ENCODE peak calls at places on chromosomes 7 and 10, in seven cellular contexts. V is fibroblast of mammary gland; S is RWPE2; L is choroid plexus epithelial cell; T is CD8-positive, alpha-beta T cell; E is cardiac fibroblast; U is IMR-90. X is an unnamed sample.

GRCh38 chr7:4136501-4137110 is 545.5 kb upstream of the FOXK1 start:
- DNase-seq in L (no peak), U (no peak), E (no peak), S (no peak), V (no peak), T (no peak), X (no peak)

GRCh38 chr10:132884691-132885271 is 57.6 kb downstream of the CFAP46 start:
- DNase-seq in S (peak), L (no peak), T (no peak), V (no peak), U (no peak), E (no peak), X (no peak)

GRCh38 chr7:71271203-71271602 is 139.3 kb downstream of the GALNT17 start:
- DNase-seq in T (no peak), L (no peak), V (no peak), E (no peak), S (no peak), U (no peak), X (no peak)

GRCh38 chr7:26699761-26700160 is 164.6 kb downstream of the SKAP2 start:
- DNase-seq in V (peak), T (no peak), U (no peak), S (no peak), E (no peak), L (no peak), X (no peak)

GRCh38 chr10:68492118-68492517 is 20.3 kb upstream of the DNA2 start:
- DNase-seq in S (no peak), U (peak), L (peak), V (peak), T (no peak), E (peak), X (peak)

GRCh38 chr7:90455163-90456030 is 14.0 kb upstream of the PTTG1IP2 start:
- DNase-seq in S (no peak), E (peak), V (peak), T (no peak), L (peak), U (peak), X (peak)

GRCh38 chr10:16117305-16117695 is 257.0 kb upstream of the MINDY3 start:
- DNase-seq in L (no peak), E (no peak), S (no peak), T (no peak), V (no peak), U (no peak), X (no peak)

GRCh38 chr10:13334556-13334955 is 13.5 kb downstream of the SEPHS1 start:
- DNase-seq in E (no peak), U (no peak), V (no peak), T (no peak), S (no peak), L (no peak), X (no peak)

GRCh38 chr7:159095979-159096411 is 48.7 kb downstream of the VIPR2 start:
- DNase-seq in T (no peak), E (no peak), S (peak), L (no peak), U (no peak), V (no peak), X (no peak)

GRCh38 chr7:16975712-16976111 is 93.9 kb upstream of the AGR3 start:
- DNase-seq in S (no peak), V (no peak), U (no peak), E (no peak), L (no peak), T (no peak), X (no peak)

GRCh38 chr10:68235591-68235990 is 3.7 kb upstream of the ATOH7 start:
- DNase-seq in S (no peak), L (no peak), T (no peak), U (no peak), E (no peak), V (no peak), X (no peak)

GRCh38 chr7:50676754-50677153 is 105.9 kb downstream of the GRB10 start:
- DNase-seq in L (no peak), S (no peak), U (no peak), E (no peak), T (no peak), V (no peak), X (no peak)

GRCh38 chr7:27933691-27934565 is 194.0 kb downstream of the TAX1BP1 start:
- DNase-seq in E (peak), T (no peak), L (peak), S (no peak), V (peak), U (no peak), X (no peak)

GRCh38 chr7:151312831-151313809 is 28.5 kb upstream of the NUB1 start:
- DNase-seq in U (no peak), S (no peak), V (no peak), E (no peak), L (no peak), T (no peak), X (no peak)

GRCh38 chr10:28036587-28036986 is 37.7 kb upstream of the ODAD2 start:
- DNase-seq in S (no peak), V (peak), E (no peak), U (peak), T (no peak), L (peak), X (no peak)

GRCh38 chr10:13684252-13684791 is 97.6 kb downstream of the PRPF18 start:
- DNase-seq in T (no peak), S (no peak), U (peak), V (peak), L (peak), E (peak), X (peak)

GRCh38 chr7:76515999-76516443 is 5.7 kb downstream of the UPK3B start:
- DNase-seq in E (no peak), S (no peak), U (peak), L (peak), T (no peak), V (peak), X (peak)

GRCh38 chr7:6271091-6271658 is 1.2 kb downstream of the CYTH3 start:
- DNase-seq in E (peak), U (peak), V (peak), L (peak), S (no peak), T (peak), X (peak)

GRCh38 chr10:101047268-101047667 is 14.5 kb upstream of the KAZALD1 start:
- DNase-seq in T (no peak), S (no peak), L (no peak), V (no peak), U (no peak), E (no peak), X (no peak)

GRCh38 chr10:75208177-75208576 is 2.4 kb upstream of the VDAC2 start:
- DNase-seq in T (no peak), L (peak), U (peak), S (peak), E (peak), V (peak), X (peak)

DNA sequence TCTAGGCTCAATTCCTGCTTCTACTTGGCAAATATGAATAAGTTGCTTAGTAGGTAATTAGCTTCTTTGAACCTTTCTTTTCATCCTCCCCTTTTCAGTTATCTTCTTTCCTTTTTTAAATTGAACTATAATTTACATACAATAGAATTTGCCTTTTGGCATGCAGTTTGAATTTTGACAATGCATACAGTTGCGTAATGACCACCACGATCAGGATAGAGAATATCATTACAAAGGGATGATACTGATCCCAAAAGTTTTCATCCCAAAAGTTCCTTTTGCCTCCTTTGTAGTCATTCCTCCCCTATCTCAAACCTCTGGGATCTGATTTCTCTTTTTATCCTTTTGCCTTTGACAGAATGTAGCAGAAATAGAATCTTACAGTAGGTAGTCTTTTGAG is 164.4 kb downstream of the NOC3L start:
- DNase-seq in E (no peak), S (no peak), L (no peak), T (no peak), V (no peak), U (no peak), X (no peak)
- TF ChIP-seq CTCF in E (no peak), S (no peak), L (no peak), T (no peak), V (no peak), U (no peak), X (no peak)

GRCh38 chr7:128167316-128167691 is 73.8 kb upstream of the LEP start:
- DNase-seq in E (peak), U (peak), S (no peak), L (peak), V (peak), T (no peak), X (peak)

GRCh38 chr7:128164955-128165670 is 76.0 kb upstream of the LEP start:
- DNase-seq in E (no peak), T (no peak), S (no peak), U (no peak), V (no peak), L (no peak), X (no peak)

GRCh38 chr7:128165927-128166420 is 75.1 kb upstream of the LEP start:
- DNase-seq in T (no peak), S (no peak), E (no peak), V (no peak), L (no peak), U (no peak), X (no peak)

GRCh38 chr7:128167791-128168666 is 73.0 kb upstream of the LEP start:
- DNase-seq in L (no peak), U (no peak), V (no peak), T (no peak), S (no peak), E (no peak), X (no peak)

DNA sequence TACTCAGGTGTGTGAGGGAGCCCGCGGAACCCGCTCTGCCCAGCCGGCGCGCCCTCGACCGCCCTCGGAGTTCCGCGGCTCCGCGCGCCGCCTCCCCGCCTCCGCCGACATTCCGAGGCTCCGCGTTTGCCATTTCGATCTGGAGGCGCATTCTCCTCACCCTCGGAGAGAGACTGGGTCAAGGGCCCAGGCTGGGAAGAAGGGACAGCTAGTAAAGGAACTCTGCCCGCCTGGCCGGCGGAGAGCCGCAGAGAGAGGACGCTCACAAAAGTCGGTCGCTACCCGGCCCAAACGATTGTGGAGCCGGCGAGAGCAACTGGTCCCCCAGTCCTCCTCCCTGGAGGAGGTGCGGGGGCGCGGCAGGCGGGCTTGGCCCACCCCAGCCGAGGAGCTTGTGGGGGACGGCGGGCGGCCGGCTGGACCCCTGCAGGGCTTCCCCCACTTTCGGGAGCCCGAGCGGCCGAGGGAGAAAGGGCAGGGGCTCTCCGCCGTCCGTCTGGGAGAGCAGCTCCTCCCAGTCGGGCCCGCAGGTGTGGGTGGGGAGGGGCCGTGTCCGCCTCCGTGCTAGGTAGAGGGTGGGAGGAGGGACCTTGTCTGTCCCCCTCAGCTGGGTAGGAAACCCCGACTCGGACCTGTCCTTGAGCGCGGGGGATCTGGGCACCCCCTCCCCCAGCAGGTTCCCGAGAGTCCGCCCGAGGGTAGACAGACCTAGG is 74.3 kb upstream of the LEP start:
- DNase-seq in T (no peak), L (no peak), E (peak), S (no peak), U (no peak), V (no peak), X (no peak)
- H3K4me3 ChIP-seq in T (peak), L (peak), E (peak), S (peak), U (peak), V (no peak), X (peak)

GRCh38 chr10:117223413-117224035 is 17.4 kb upstream of the SLC18A2 start:
- DNase-seq in E (no peak), V (no peak), U (no peak), L (no peak), T (no peak), S (no peak), X (no peak)

GRCh38 chr10:117228210-117228609 is 12.7 kb upstream of the SLC18A2 start:
- DNase-seq in U (no peak), L (no peak), E (no peak), S (no peak), V (no peak), T (no peak), X (no peak)

GRCh38 chr10:117224881-117225280 is 16.0 kb upstream of the SLC18A2 start:
- DNase-seq in S (no peak), T (no peak), E (no peak), U (no peak), L (no peak), V (no peak), X (no peak)

GRCh38 chr10:117224036-117224430 is 16.9 kb upstream of the SLC18A2 start:
- DNase-seq in L (no peak), T (no peak), E (no peak), V (no peak), U (no peak), S (no peak), X (no peak)

GRCh38 chr10:117226813-117227451 is 14.0 kb upstream of the SLC18A2 start:
- DNase-seq in U (no peak), L (peak), E (peak), S (no peak), T (no peak), V (peak), X (peak)
- TF ChIP-seq CTCF in U (peak), L (peak), E (peak), S (peak), T (no peak), V (peak), X (peak)

GRCh38 chr10:22667093-22667480 is 47.3 kb downstream of the PIP4K2A start:
- DNase-seq in U (no peak), E (no peak), L (no peak), T (no peak), V (no peak), S (no peak), X (no peak)

GRCh38 chr10:22662693-22663330 is 51.6 kb downstream of the PIP4K2A start:
- DNase-seq in U (no peak), T (no peak), E (no peak), L (no peak), V (no peak), S (no peak), X (no peak)

GRCh38 chr10:22665329-22665728 is 49.0 kb downstream of the PIP4K2A start:
- DNase-seq in L (no peak), T (no peak), U (no peak), V (no peak), E (no peak), S (no peak), X (no peak)

GRCh38 chr10:22669163-22669711 is 45.1 kb downstream of the PIP4K2A start:
- DNase-seq in S (no peak), U (no peak), E (no peak), V (no peak), T (no peak), L (no peak), X (no peak)

GRCh38 chr10:22666287-22667092 is 47.9 kb downstream of the PIP4K2A start:
- DNase-seq in L (peak), E (peak), T (peak), V (no peak), S (no peak), U (peak), X (peak)
- H3K4me3 ChIP-seq in L (no peak), E (no peak), T (peak), V (no peak), S (no peak), U (no peak), X (no peak)

GRCh38 chr10:29481906-29482440 is 152.8 kb downstream of the SVIL start:
- DNase-seq in E (no peak), T (no peak), S (no peak), V (no peak), U (no peak), L (peak), X (peak)

GRCh38 chr10:29479081-29479917 is 155.5 kb downstream of the SVIL start:
- DNase-seq in E (no peak), L (peak), V (no peak), S (no peak), T (no peak), U (peak), X (no peak)

GRCh38 chr10:29480281-29480954 is 154.4 kb downstream of the SVIL start:
- DNase-seq in U (no peak), S (no peak), T (no peak), V (no peak), E (no peak), L (no peak), X (no peak)

GRCh38 chr10:29486466-29486865 is 148.3 kb downstream of the SVIL start:
- DNase-seq in S (no peak), T (no peak), V (no peak), L (no peak), E (no peak), U (no peak), X (no peak)

GRCh38 chr10:29482591-29483421 is 152.0 kb downstream of the SVIL start:
- DNase-seq in V (peak), E (peak), U (peak), T (no peak), L (peak), S (no peak), X (peak)
- TF ChIP-seq CTCF in V (no peak), E (no peak), U (peak), T (no peak), L (peak), S (no peak), X (no peak)

GRCh38 chr10:35194906-35195305 is 68.3 kb downstream of the CREM start:
- DNase-seq in T (no peak), U (peak), V (peak), S (no peak), L (peak), E (peak), X (peak)
- H3K4me3 ChIP-seq in T (peak), U (peak), V (peak), S (no peak), L (peak), E (peak), X (peak)